ENCODE peak calls at places on chromosomes 1 and 21, in eight cellular contexts. N is GM23248, P is MM.1S, J is hepatocyte, G is PC-3, S is HCT116, T is GM23338, M is neural progenitor cell. L is an unnamed sample.

GRCh38 chr1:106754957-106755356 is 301.5 kb upstream of the PRMT6 start:
- DNase-seq in N (no peak), P (no peak), J (no peak), G (peak), S (no peak), T (no peak), M (no peak), L (no peak)

GRCh38 chr1:47624531-47624930 is 186.7 kb downstream of the FOXD2 start:
- DNase-seq in N (no peak), P (no peak), J (peak), G (peak), S (peak), T (peak), M (peak), L (peak)

GRCh38 chr1:194930132-194930531 is 1678.1 kb downstream of the KCNT2 start:
- DNase-seq in N (no peak), P (no peak), J (no peak), G (no peak), S (no peak), T (no peak), M (no peak), L (no peak)

GRCh38 chr1:11653616-11654570 is at the start of gene FBXO2:
- DNase-seq in N (peak), P (no peak), J (peak), G (no peak), S (peak), T (peak), M (peak), L (no peak)

GRCh38 chr1:222696741-222697140 is 15.6 kb downstream of the AIDA start:
- DNase-seq in N (no peak), P (no peak), J (no peak), G (no peak), S (no peak), T (no peak), M (no peak), L (no peak)

GRCh38 chr1:29171089-29171488 is 10.6 kb downstream of the SRSF4 start:
- DNase-seq in N (peak), P (no peak), J (no peak), G (no peak), S (no peak), T (no peak), M (no peak), L (no peak)

GRCh38 chr1:116375884-116376733 is 3.1 kb downstream of the ATP1A1 start:
- DNase-seq in N (peak), P (no peak), J (peak), G (peak), S (peak), T (peak), M (peak), L (peak)

GRCh38 chr1:233972951-233973635 is 68.6 kb downstream of the SLC35F3 start:
- DNase-seq in N (no peak), P (no peak), J (no peak), G (peak), S (peak), T (no peak), M (no peak), L (no peak)

GRCh38 chr1:5881526-5882222 is 110.6 kb downstream of the NPHP4 start:
- DNase-seq in N (no peak), P (no peak), J (no peak), G (no peak), S (no peak), T (no peak), M (no peak), L (no peak)

GRCh38 chr21:46532080-46532479 is 72.8 kb downstream of the S100B start:
- DNase-seq in N (no peak), P (no peak), J (no peak), G (no peak), S (no peak), T (no peak), M (no peak), L (no peak)

GRCh38 chr1:17819129-17819802 is 64.1 kb downstream of the ACTL8 start:
- DNase-seq in N (no peak), P (no peak), J (no peak), G (no peak), S (no peak), T (no peak), M (peak), L (no peak)

GRCh38 chr1:121586369-121587229 is 401.8 kb downstream of the SRGAP2C start:
- DNase-seq in N (no peak), P (no peak), J (peak), G (peak), S (no peak), T (peak), M (peak), L (no peak)

GRCh38 chr1:231872461-231872910 is 245.9 kb downstream of the DISC1 start:
- DNase-seq in N (peak), P (no peak), J (no peak), G (peak), S (no peak), T (no peak), M (no peak), L (no peak)

DNA sequence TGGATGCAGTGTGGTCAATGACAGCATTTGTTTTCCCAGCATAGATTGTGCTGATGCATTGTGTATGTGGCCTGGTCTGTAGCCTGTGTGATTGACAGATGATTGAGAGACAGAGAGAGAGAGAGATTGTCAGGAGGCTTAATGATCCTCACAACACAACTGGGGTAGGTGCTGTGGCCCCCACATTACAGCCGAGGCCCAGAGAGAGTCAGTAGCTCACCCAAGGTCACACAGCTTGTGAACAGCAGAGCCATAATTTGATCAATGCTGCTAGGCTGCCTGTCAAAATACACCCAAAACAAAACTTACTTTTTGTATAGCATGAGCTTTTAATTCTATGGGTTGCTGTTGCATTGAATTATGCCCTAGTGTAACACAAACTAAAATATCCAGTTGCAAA is 20.2 kb upstream of the ETS2 start:
- DNase-seq in N (no peak), P (no peak), J (no peak), G (no peak), S (no peak), T (no peak), M (no peak), L (no peak)
- H3K4me3 ChIP-seq in N (no peak), P (no peak), J (no peak), G (no peak), S (no peak), T (no peak), M (no peak), L (no peak)

DNA sequence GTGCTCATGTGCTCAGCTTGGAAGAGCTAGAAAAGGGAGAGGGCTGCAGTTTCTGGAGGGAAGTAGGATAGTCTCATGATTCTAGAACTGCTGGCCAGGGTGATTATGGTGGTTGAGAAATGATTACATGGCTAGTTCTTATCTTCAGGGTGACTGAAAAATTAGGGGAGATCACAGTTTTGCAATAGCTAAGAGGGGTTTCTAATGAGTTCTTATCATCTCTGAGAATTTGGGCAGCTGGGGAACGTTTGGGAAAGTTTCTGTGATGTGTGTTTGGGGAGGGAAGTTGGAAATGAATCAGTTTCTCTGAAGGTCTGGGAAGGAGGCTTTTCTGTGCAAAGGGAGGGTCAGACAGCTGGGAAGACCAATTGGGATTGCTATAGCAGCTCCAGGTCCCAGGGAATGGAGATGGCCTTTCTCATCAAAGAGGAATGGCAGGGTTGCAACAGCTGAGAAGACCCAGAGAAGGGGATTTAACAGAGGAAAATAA is 7.6 kb upstream of the RHOU start:
- DNase-seq in N (no peak), P (no peak), J (no peak), G (no peak), S (no peak), T (no peak), M (no peak), L (no peak)
- TF ChIP-seq EZH2phosphoT487 in N (no peak), P (no peak), J (no peak), G (no peak), S (no peak), T (no peak), M (no peak), L (no peak)

GRCh38 chr1:160560045-160560724 is 19.1 kb downstream of the CD84 start:
- DNase-seq in N (no peak), P (no peak), J (no peak), G (no peak), S (no peak), T (no peak), M (no peak), L (no peak)

GRCh38 chr1:160570847-160571246 is 8.4 kb downstream of the CD84 start:
- DNase-seq in N (no peak), P (no peak), J (no peak), G (no peak), S (no peak), T (no peak), M (no peak), L (no peak)

GRCh38 chr1:160567858-160568682 is 11.2 kb downstream of the CD84 start:
- DNase-seq in N (no peak), P (no peak), J (no peak), G (no peak), S (no peak), T (no peak), M (no peak), L (peak)

DNA sequence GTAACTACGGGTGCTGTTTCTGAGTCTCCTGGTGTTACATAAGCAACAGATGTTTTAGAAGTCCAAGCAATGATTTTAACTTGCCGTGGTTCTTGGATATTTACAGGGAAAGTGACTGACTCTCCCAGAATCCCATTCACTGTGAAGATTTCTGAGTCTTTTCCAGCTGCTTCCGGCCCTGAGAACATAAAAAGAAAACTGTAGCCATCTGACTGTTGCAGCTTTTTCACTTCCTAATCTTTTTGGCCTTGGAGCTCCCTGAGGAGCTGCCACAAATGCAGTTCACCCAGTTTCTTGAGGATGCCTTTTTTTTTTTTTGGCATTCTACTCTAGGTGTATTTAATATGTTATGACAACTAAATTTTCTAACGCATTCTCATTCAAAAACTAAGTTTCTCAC is 13.7 kb downstream of the CD84 start:
- DNase-seq in N (no peak), P (no peak), J (no peak), G (no peak), S (no peak), T (no peak), M (no peak), L (no peak)
- H3K4me3 ChIP-seq in N (no peak), P (no peak), J (no peak), G (no peak), S (no peak), T (no peak), M (no peak), L (no peak)

DNA sequence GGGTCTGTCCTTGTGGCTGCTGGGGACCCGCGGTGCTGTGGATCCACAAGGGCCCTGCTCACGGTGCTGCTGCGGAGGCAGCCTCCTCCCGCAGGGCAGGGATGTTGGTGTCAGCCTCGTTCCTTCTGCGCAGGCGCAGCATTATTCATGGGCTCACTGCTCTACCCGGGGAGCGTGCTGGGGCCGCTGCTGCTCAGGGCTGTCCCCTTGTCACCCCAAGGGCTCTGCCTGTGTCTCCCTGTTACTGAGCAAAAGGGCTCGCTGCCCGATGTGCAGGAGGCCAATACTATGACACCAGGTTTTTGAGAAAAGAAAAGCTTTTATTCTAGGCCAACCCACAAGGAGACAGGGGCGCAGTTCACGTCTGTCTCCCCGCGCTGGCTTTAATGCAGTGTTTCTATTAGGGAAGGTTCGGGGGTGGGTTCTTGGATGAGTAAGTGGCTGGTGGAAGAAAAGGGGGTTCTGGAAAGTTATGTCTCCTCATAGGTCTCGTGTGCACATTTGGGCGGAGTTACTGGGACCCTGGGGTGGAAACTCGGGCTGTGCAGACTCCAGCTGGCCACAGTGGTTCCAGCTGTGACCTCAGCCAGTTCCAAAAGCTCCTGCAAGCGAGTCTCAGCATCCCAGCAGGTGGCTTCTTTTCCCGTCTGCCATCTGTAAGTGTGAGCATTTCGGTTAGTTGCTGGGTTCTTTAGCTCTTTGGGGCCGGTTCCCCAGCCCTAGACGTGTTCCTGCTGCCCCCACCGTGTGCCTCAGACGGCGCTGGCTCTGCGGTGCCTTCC is 40.8 kb upstream of the LRRC3 start:
- DNase-seq in N (no peak), P (no peak), J (no peak), G (no peak), S (no peak), T (no peak), M (no peak), L (no peak)
- TF ChIP-seq EZH2phosphoT487 in N (no peak), P (no peak), J (no peak), G (no peak), S (no peak), T (no peak), M (no peak), L (no peak)

L was measured in OCI-LY7.